ENCODE peak calls at places on chromosomes 12 and 14, in five cellular contexts. One of them, this sample, is unnamed.

GRCh38 chr12:115337693-115338543 is 653.9 kb upstream of the TBX3 start:
- DNase-seq in NCI-H146: no peak
- DNase-seq in GM19239: no peak
- DNase-seq in fibroblast of the aortic adventitia: peak; percentile 87
- DNase-seq in T-helper 1 cell: no peak
- DNase-seq in this sample: no peak

GRCh38 chr12:29282452-29282851 is 98.5 kb downstream of the ERGIC2 start:
- DNase-seq in GM19239: no peak
- DNase-seq in T-helper 1 cell: no peak
- DNase-seq in NCI-H146: no peak
- DNase-seq in fibroblast of the aortic adventitia: no peak
- DNase-seq in this sample: no peak

GRCh38 chr14:95077380-95077779 is 79.9 kb downstream of the DICER1 start:
- DNase-seq in NCI-H146: no peak
- DNase-seq in fibroblast of the aortic adventitia: no peak
- DNase-seq in GM19239: no peak
- DNase-seq in T-helper 1 cell: no peak
- DNase-seq in this sample: no peak

GRCh38 chr12:122080149-122081107 is 1.9 kb downstream of the MLXIP start:
- DNase-seq in fibroblast of the aortic adventitia: peak; percentile 93
- DNase-seq in NCI-H146: peak; percentile 4
- DNase-seq in T-helper 1 cell: no peak
- DNase-seq in GM19239: no peak
- DNase-seq in this sample: no peak

GRCh38 chr12:108193922-108194321 is 64.8 kb downstream of the WSCD2 start:
- DNase-seq in NCI-H146: peak; percentile 15
- DNase-seq in GM19239: peak; percentile 48
- DNase-seq in fibroblast of the aortic adventitia: peak; percentile 17
- DNase-seq in T-helper 1 cell: no peak
- DNase-seq in this sample: no peak

GRCh38 chr12:5580911-5581488 is 149.1 kb downstream of the NTF3 start:
- DNase-seq in GM19239: no peak
- DNase-seq in fibroblast of the aortic adventitia: no peak
- DNase-seq in NCI-H146: no peak
- DNase-seq in T-helper 1 cell: no peak
- DNase-seq in this sample: no peak

GRCh38 chr12:10354502-10354901 is 35.3 kb downstream of the KLRK1 start:
- DNase-seq in NCI-H146: peak; percentile 66
- DNase-seq in T-helper 1 cell: no peak
- DNase-seq in fibroblast of the aortic adventitia: no peak
- DNase-seq in GM19239: no peak
- DNase-seq in this sample: no peak

GRCh38 chr12:58262796-58263195 is 321.4 kb downstream of the ATP23 start:
- DNase-seq in fibroblast of the aortic adventitia: no peak
- DNase-seq in NCI-H146: no peak
- DNase-seq in GM19239: no peak
- DNase-seq in T-helper 1 cell: no peak
- DNase-seq in this sample: no peak

GRCh38 chr12:111341426-111342065 is 27.3 kb downstream of the PHETA1 start:
- DNase-seq in T-helper 1 cell: no peak
- DNase-seq in GM19239: no peak
- DNase-seq in NCI-H146: no peak
- DNase-seq in fibroblast of the aortic adventitia: no peak
- DNase-seq in this sample: no peak

GRCh38 chr12:111330800-111331752 is 37.8 kb downstream of the PHETA1 start:
- DNase-seq in NCI-H146: peak; percentile 52
- DNase-seq in GM19239: no peak
- DNase-seq in fibroblast of the aortic adventitia: peak; percentile 44
- DNase-seq in T-helper 1 cell: no peak
- DNase-seq in this sample: no peak

GRCh38 chr14:105483300-105484068 is 3.2 kb upstream of the CRIP1 start:
- DNase-seq in T-helper 1 cell: no peak
- DNase-seq in NCI-H146: no peak
- DNase-seq in GM19239: no peak
- DNase-seq in fibroblast of the aortic adventitia: no peak
- DNase-seq in this sample: no peak

GRCh38 chr12:69908208-69908607 is 83.2 kb downstream of the MYRFL start:
- DNase-seq in GM19239: no peak
- DNase-seq in T-helper 1 cell: no peak
- DNase-seq in fibroblast of the aortic adventitia: no peak
- DNase-seq in NCI-H146: no peak
- DNase-seq in this sample: no peak

GRCh38 chr12:124493809-124494750 is 73.3 kb downstream of the NCOR2 start:
- DNase-seq in NCI-H146: no peak
- DNase-seq in GM19239: peak; percentile 97
- DNase-seq in T-helper 1 cell: no peak
- DNase-seq in fibroblast of the aortic adventitia: no peak
- DNase-seq in this sample: peak; percentile 13

GRCh38 chr12:5059358-5059757 is 15.7 kb downstream of the KCNA5 start:
- DNase-seq in NCI-H146: no peak
- DNase-seq in T-helper 1 cell: no peak
- DNase-seq in GM19239: no peak
- DNase-seq in fibroblast of the aortic adventitia: no peak
- DNase-seq in this sample: no peak

GRCh38 chr14:53696217-53696965 is 260.2 kb downstream of the BMP4 start:
- DNase-seq in GM19239: no peak
- DNase-seq in fibroblast of the aortic adventitia: no peak
- DNase-seq in T-helper 1 cell: no peak
- DNase-seq in NCI-H146: no peak
- DNase-seq in this sample: no peak

GRCh38 chr14:31020834-31021575 is 4.4 kb upstream of the AP4S1 start:
- DNase-seq in fibroblast of the aortic adventitia: no peak
- DNase-seq in GM19239: no peak
- DNase-seq in T-helper 1 cell: no peak
- DNase-seq in NCI-H146: no peak
- DNase-seq in this sample: no peak

GRCh38 chr14:104650057-104650980 is 39.1 kb upstream of the INF2 start:
- DNase-seq in NCI-H146: peak; percentile 55
- DNase-seq in GM19239: peak; percentile 91
- DNase-seq in T-helper 1 cell: peak; percentile 52
- DNase-seq in fibroblast of the aortic adventitia: peak; percentile 52
- DNase-seq in this sample: peak; percentile 49

GRCh38 chr12:95608252-95609033 is 57.2 kb upstream of the USP44 start:
- DNase-seq in NCI-H146: peak; percentile 21
- DNase-seq in GM19239: no peak
- DNase-seq in T-helper 1 cell: no peak
- DNase-seq in fibroblast of the aortic adventitia: peak; percentile 92
- DNase-seq in this sample: no peak

GRCh38 chr14:101709962-101710891 is 51.3 kb upstream of the PPP2R5C start:
- DNase-seq in T-helper 1 cell: no peak
- DNase-seq in GM19239: no peak
- DNase-seq in fibroblast of the aortic adventitia: no peak
- DNase-seq in NCI-H146: peak; percentile 17
- DNase-seq in this sample: no peak

GRCh38 chr12:47896633-47897032 is 8.2 kb downstream of the VDR start:
- DNase-seq in GM19239: no peak
- DNase-seq in fibroblast of the aortic adventitia: no peak
- DNase-seq in NCI-H146: peak; percentile 95
- DNase-seq in T-helper 1 cell: no peak
- DNase-seq in this sample: no peak

GRCh38 chr12:72270246-72270645 is 1.9 kb upstream of the TRHDE start:
- DNase-seq in fibroblast of the aortic adventitia: no peak
- DNase-seq in GM19239: no peak
- DNase-seq in NCI-H146: no peak
- DNase-seq in T-helper 1 cell: no peak
- DNase-seq in this sample: no peak